ENCODE peak calls at places on chromosomes 3 and 15, in four cellular contexts. R is stimulated activated naive CD4-positive, alpha-beta T cell treated with Interleukin-2 at 50 U/mL for 16 hours; B is posterior vena cava; O is T1000. T is an unnamed sample.

GRCh38 chr3:71859128-71859519 is 74.2 kb upstream of the PROK2 start:
- DNase-seq in B (no peak), O (no peak), R (no peak), T (peak)

GRCh38 chr3:71513081-71513480 is 70.4 kb downstream of the FOXP1 start:
- DNase-seq in O (no peak), R (no peak), B (no peak), T (no peak)

GRCh38 chr3:11799777-11800176 is 46.9 kb downstream of the TAMM41 start:
- DNase-seq in B (no peak), O (no peak), R (no peak), T (no peak)

GRCh38 chr3:68060186-68060585 is 405.8 kb upstream of the SUCLG2 start:
- DNase-seq in O (no peak), B (no peak), R (no peak), T (no peak)

GRCh38 chr3:51319271-51319670 is 65.8 kb upstream of the MANF start:
- DNase-seq in O (no peak), B (no peak), R (no peak), T (no peak)

GRCh38 chr3:132079150-132079549 is 44.3 kb upstream of the CPNE4 start:
- DNase-seq in B (no peak), O (no peak), R (no peak), T (peak)

GRCh38 chr15:101501703-101502373 is 12.3 kb upstream of the PCSK6 start:
- DNase-seq in O (no peak), R (peak), B (peak), T (peak)

GRCh38 chr3:193801094-193801493 is 208.1 kb downstream of the OPA1 start:
- DNase-seq in R (no peak), B (no peak), O (no peak), T (no peak)

GRCh38 chr15:73328149-73328820 is 40.5 kb downstream of the HCN4 start:
- DNase-seq in O (no peak), R (no peak), B (peak), T (no peak)

GRCh38 chr3:51362476-51362875 is 22.6 kb upstream of the MANF start:
- DNase-seq in R (no peak), B (peak), O (no peak), T (no peak)

GRCh38 chr15:31372635-31373091 is 46.0 kb downstream of the KLF13 start:
- DNase-seq in O (peak), R (no peak), B (peak), T (peak)

GRCh38 chr3:134998855-134999254 is 203.8 kb downstream of the EPHB1 start:
- DNase-seq in R (no peak), B (no peak), O (no peak), T (no peak)

GRCh38 chr15:97072560-97072959 is 742.1 kb downstream of the NR2F2 start:
- DNase-seq in R (no peak), B (no peak), O (no peak), T (no peak)

GRCh38 chr3:76400141-76400540 is 614.8 kb upstream of the ZNF717 start:
- DNase-seq in B (no peak), O (no peak), R (no peak), T (no peak)

GRCh38 chr3:149605902-149606301 is 51.9 kb downstream of the WWTR1 start:
- DNase-seq in O (no peak), B (no peak), R (no peak), T (peak)

GRCh38 chr3:81723732-81724313 is 37.6 kb downstream of the GBE1 start:
- DNase-seq in B (no peak), O (no peak), R (no peak), T (peak)

GRCh38 chr15:85533949-85534543 is 153.6 kb downstream of the AKAP13 start:
- DNase-seq in R (no peak), B (no peak), O (no peak), T (no peak)

GRCh38 chr3:150158974-150159625 is 188.4 kb upstream of the PFN2 start:
- DNase-seq in R (no peak), O (no peak), B (no peak), T (peak)

GRCh38 chr3:2898591-2899353 is 211.4 kb downstream of the IL5RA start:
- DNase-seq in R (no peak), B (no peak), O (no peak), T (no peak)

GRCh38 chr15:31024330-31024729 is 32.9 kb upstream of the MTMR10 start:
- DNase-seq in B (no peak), O (peak), R (no peak), T (peak)

GRCh38 chr3:126372413-126373145 is 15.4 kb upstream of the KLF15 start:
- DNase-seq in B (peak), O (no peak), R (no peak), T (no peak)

GRCh38 chr15:101024709-101025108 is 105.6 kb downstream of the LRRK1 start:
- DNase-seq in R (no peak), O (no peak), B (peak), T (no peak)

GRCh38 chr3:139534444-139534812 is 5.1 kb downstream of the RBP1 start:
- DNase-seq in O (peak), R (no peak), B (no peak), T (peak)

GRCh38 chr3:119492810-119493209 is 5.5 kb upstream of the TIMMDC1 start:
- DNase-seq in O (no peak), B (no peak), R (no peak), T (no peak)

GRCh38 chr15:69591905-69592508 is 139.4 kb downstream of the RPLP1 start:
- DNase-seq in B (peak), O (no peak), R (no peak), T (no peak)

GRCh38 chr3:47019201-47019600 is 39.7 kb downstream of the NBEAL2 start:
- DNase-seq in R (peak), B (no peak), O (no peak), T (no peak)

GRCh38 chr3:116281313-116282143 is 163.8 kb downstream of the LSAMP start:
- DNase-seq in B (no peak), R (no peak), O (no peak), T (no peak)

GRCh38 chr15:84797801-84798200 is 19.4 kb upstream of the ALPK3 start:
- DNase-seq in O (no peak), R (no peak), B (no peak), T (no peak)

GRCh38 chr15:33547876-33548275 is 237.1 kb downstream of the RYR3 start:
- DNase-seq in B (peak), O (no peak), R (no peak), T (peak)

GRCh38 chr3:160006282-160007163 is 17.9 kb downstream of the IL12A start:
- DNase-seq in O (peak), B (no peak), R (no peak), T (peak)

GRCh38 chr15:31954364-31954763 is 76.0 kb upstream of the CHRNA7 start:
- DNase-seq in O (no peak), B (no peak), R (no peak), T (no peak)

GRCh38 chr3:25713316-25713967 is 48.7 kb upstream of the TOP2B start:
- DNase-seq in B (no peak), R (no peak), O (no peak), T (no peak)

GRCh38 chr3:101976473-101976872 is 127.2 kb downstream of the NFKBIZ start:
- DNase-seq in R (no peak), B (no peak), O (no peak), T (peak)

GRCh38 chr3:126986001-126986400 is 3.1 kb downstream of the PLXNA1 start:
- DNase-seq in B (no peak), R (no peak), O (no peak), T (peak)

GRCh38 chr3:8443829-8444791 is 57.5 kb upstream of the LMCD1 start:
- DNase-seq in O (peak), B (peak), R (no peak), T (peak)

T was measured in fibroblast of pulmonary artery.